ENCODE peak calls at places on chromosomes 3 and 15, in five cellular contexts. T, C, O, X and F are unnamed samples.

GRCh38 chr3:188369526-188369925 is 215.6 kb downstream of the LPP start:
- DNase-seq in C (no peak), T (no peak), O (no peak), X (no peak), F (no peak)

GRCh38 chr3:71066849-71067261 is 516.7 kb downstream of the FOXP1 start:
- DNase-seq in T (peak), X (peak), O (peak), C (peak), F (peak)

GRCh38 chr3:186532641-186533072 is 11.5 kb downstream of the CRYGS start:
- DNase-seq in C (peak), T (no peak), O (no peak), X (no peak), F (no peak)

GRCh38 chr3:41600616-41601015 is 361.3 kb downstream of the ULK4 start:
- DNase-seq in T (peak), X (peak), O (no peak), C (no peak), F (no peak)

GRCh38 chr3:186996356-186996755 is 66.0 kb downstream of the ST6GAL1 start:
- DNase-seq in C (no peak), T (no peak), O (no peak), X (no peak), F (no peak)

GRCh38 chr3:54146383-54147239 is 24.3 kb downstream of the CACNA2D3 start:
- DNase-seq in X (peak), C (no peak), T (peak), O (peak), F (no peak)

GRCh38 chr3:12423918-12424634 is 60.2 kb upstream of the TSEN2 start:
- DNase-seq in O (peak), X (no peak), T (peak), C (no peak), F (no peak)

GRCh38 chr15:67134577-67135492 is 69.4 kb downstream of the SMAD3 start:
- DNase-seq in T (no peak), X (no peak), O (no peak), C (no peak), F (no peak)

GRCh38 chr15:69648215-69648614 is 195.6 kb downstream of the RPLP1 start:
- DNase-seq in C (no peak), O (no peak), T (no peak), X (no peak), F (no peak)